ENCODE peak calls at places on chromosomes 3 and 15, in eight cellular contexts. O is HFF-Myc, M is AG20443, U is anterior cingulate cortex, E is HS-5, G is renal cortical epithelial cell, P is HuH-7, A is NCI-H1694 treated with DMSO at 0.1 percent for 48 hours. K is an unnamed sample.

GRCh38 chr3:15558581-15558980 is 37.1 kb upstream of the COLQ start:
- DNase-seq in U (no peak), M (no peak), A (no peak), G (no peak), E (no peak), P (no peak), O (no peak), K (no peak)

GRCh38 chr3:172749201-172749965 is 1.1 kb upstream of the ECT2 start:
- DNase-seq in U (no peak), G (peak), A (no peak), O (peak), E (peak), P (peak), M (peak), K (no peak)

GRCh38 chr15:25936004-25936403 is 72.9 kb upstream of the ATP10A start:
- DNase-seq in E (no peak), M (no peak), U (no peak), G (no peak), A (no peak), P (no peak), O (no peak), K (no peak)

GRCh38 chr3:166955549-166955948 is 424.5 kb downstream of the ZBBX start:
- DNase-seq in O (no peak), G (no peak), E (no peak), U (no peak), A (no peak), M (no peak), P (no peak), K (no peak)

GRCh38 chr3:188421151-188421821 is 267.3 kb downstream of the LPP start:
- DNase-seq in P (no peak), O (peak), G (peak), M (peak), U (no peak), A (no peak), E (peak), K (no peak)

GRCh38 chr3:139772539-139773500 is 95.0 kb upstream of the NMNAT3 start:
- DNase-seq in E (peak), P (no peak), A (no peak), U (no peak), O (peak), G (peak), M (peak), K (no peak)

GRCh38 chr3:172824229-172824628 is 73.7 kb downstream of the ECT2 start:
- DNase-seq in E (no peak), A (no peak), G (no peak), O (no peak), P (no peak), M (no peak), U (no peak), K (no peak)

GRCh38 chr3:171184372-171184771 is 157.9 kb upstream of the SLC2A2 start:
- DNase-seq in U (no peak), A (no peak), O (no peak), P (no peak), G (no peak), E (no peak), M (no peak), K (no peak)

GRCh38 chr3:195001961-195002861 is 268.7 kb downstream of the XXYLT1 start:
- DNase-seq in O (peak), P (peak), G (peak), U (no peak), M (peak), E (no peak), A (peak), K (no peak)

GRCh38 chr3:8497582-8497981 is 4.0 kb upstream of the LMCD1 start:
- DNase-seq in E (no peak), A (no peak), M (no peak), P (no peak), O (no peak), U (no peak), G (peak), K (no peak)

GRCh38 chr3:189368384-189368783 is 196.6 kb downstream of the TPRG1 start:
- DNase-seq in G (peak), E (no peak), U (no peak), A (no peak), O (no peak), P (peak), M (no peak), K (no peak)

GRCh38 chr3:10940106-10940505 is 52.4 kb upstream of the SLC6A1 start:
- DNase-seq in E (no peak), G (no peak), O (no peak), P (no peak), M (no peak), U (no peak), A (no peak), K (no peak)

GRCh38 chr3:146416366-146416765 is 53.0 kb downstream of the PLSCR2 start:
- DNase-seq in O (no peak), U (no peak), A (no peak), M (no peak), P (no peak), E (no peak), G (no peak), K (no peak)

GRCh38 chr3:67790043-67790442 is 135.6 kb upstream of the SUCLG2 start:
- DNase-seq in G (peak), P (peak), A (no peak), E (no peak), U (no peak), M (peak), O (no peak), K (no peak)

GRCh38 chr3:150370129-150370602 is 37.9 kb upstream of the TSC22D2 start:
- DNase-seq in A (no peak), P (no peak), E (peak), M (peak), O (peak), U (no peak), G (peak), K (no peak)

GRCh38 chr15:83106994-83107840 is at the start of gene TM6SF1:
- DNase-seq in M (peak), U (no peak), E (no peak), A (no peak), O (no peak), P (no peak), G (no peak), K (no peak)

K was measured in cerebellum.